ENCODE peak calls at places on chromosomes 4 and X, in nine cellular contexts. H is heart left ventricle, B is HCT116, K is mammary epithelial cell, V is endodermal cell, S is BE2C, J is spleen, Q is esophagus squamous epithelium, N is vagina. G is an unnamed sample.

GRCh38 chr4:144647095-144647959 is 1.4 kb downstream of the HHIP start:
- DNase-seq in H (no peak), V (peak), N (no peak), Q (no peak), J (no peak), K (no peak), B (no peak), S (no peak), G (no peak)

GRCh38 chrX:39149761-39150160 is 348.5 kb downstream of the MID1IP1 start:
- DNase-seq in V (peak), J (peak), H (peak), B (no peak), Q (no peak), S (peak), K (peak), N (no peak), G (peak)

GRCh38 chrX:71537743-71538142 is 4.8 kb downstream of the OGT start:
- DNase-seq in V (no peak), B (no peak), Q (no peak), S (no peak), N (no peak), J (no peak), K (no peak), H (no peak), G (no peak)

GRCh38 chr4:173270312-173271027 is 63.7 kb downstream of the HMGB2 start:
- DNase-seq in J (no peak), V (no peak), Q (no peak), S (peak), B (no peak), N (no peak), H (no peak), K (no peak), G (no peak)

GRCh38 chr4:170137466-170137865 is 47.7 kb upstream of the AADAT start:
- DNase-seq in J (no peak), K (no peak), B (no peak), N (no peak), H (no peak), V (no peak), Q (no peak), S (no peak), G (no peak)

GRCh38 chrX:125203737-125204578 is 115.7 kb upstream of the TEX13C start:
- DNase-seq in J (peak), H (peak), B (no peak), V (peak), N (no peak), K (peak), Q (no peak), S (no peak), G (no peak)

GRCh38 chrX:20857746-20858145 is 516.5 kb upstream of the CNKSR2 start:
- DNase-seq in J (no peak), H (no peak), K (peak), N (no peak), S (no peak), Q (no peak), V (no peak), B (no peak), G (no peak)

GRCh38 chrX:10833299-10834169 is 213.1 kb upstream of the MID1 start:
- DNase-seq in H (peak), J (no peak), S (no peak), N (no peak), Q (no peak), B (no peak), V (peak), K (peak), G (no peak)

GRCh38 chr4:31235961-31236360 is 515.8 kb downstream of the PCDH7 start:
- DNase-seq in K (no peak), J (no peak), Q (no peak), B (no peak), N (no peak), S (no peak), H (no peak), V (no peak), G (no peak)

GRCh38 chr4:138013625-138014024 is 228.5 kb downstream of the SLC7A11 start:
- DNase-seq in Q (no peak), K (no peak), N (no peak), V (no peak), B (no peak), S (no peak), J (no peak), H (no peak), G (no peak)

GRCh38 chrX:115560211-115560977 is 580 bp upstream of the PLS3 start:
- DNase-seq in H (no peak), V (no peak), J (no peak), S (no peak), Q (no peak), B (peak), K (peak), N (no peak), G (no peak)

GRCh38 chrX:103811858-103812257 is 20.2 kb downstream of the RAB9B start:
- DNase-seq in Q (no peak), K (no peak), B (no peak), J (no peak), H (no peak), N (no peak), S (no peak), V (no peak), G (no peak)

GRCh38 chr4:34182346-34182745 is 2062.0 kb downstream of the ARAP2 start:
- DNase-seq in K (peak), H (no peak), Q (no peak), N (no peak), J (no peak), S (no peak), V (no peak), B (no peak), G (no peak)

GRCh38 chrX:23223169-23223568 is 111.5 kb upstream of the PTCHD1 start:
- DNase-seq in J (no peak), S (no peak), N (no peak), K (no peak), Q (no peak), V (peak), B (no peak), H (no peak), G (no peak)

GRCh38 chrX:102976793-102977495 is 39.9 kb downstream of the RAB40AL start:
- DNase-seq in S (no peak), V (no peak), H (no peak), J (no peak), B (peak), Q (no peak), N (no peak), K (peak), G (no peak)

GRCh38 chr4:185004562-185005208 is 13.6 kb upstream of the HELT start:
- DNase-seq in S (peak), K (no peak), J (peak), Q (no peak), N (no peak), V (peak), B (no peak), H (peak), G (no peak)

GRCh38 chrX:108072746-108073145 is 18.6 kb downstream of the PSMD10 start:
- DNase-seq in S (no peak), V (no peak), Q (no peak), K (peak), J (no peak), H (no peak), B (no peak), N (no peak), G (no peak)

GRCh38 chr4:56649445-56650258 is 31.4 kb downstream of the HOPX start:
- DNase-seq in V (no peak), N (no peak), Q (no peak), J (no peak), H (no peak), B (no peak), S (no peak), K (no peak), G (no peak)

GRCh38 chr4:11801466-11802446 is 373.1 kb upstream of the HS3ST1 start:
- DNase-seq in H (no peak), S (no peak), Q (no peak), N (no peak), K (no peak), J (no peak), B (no peak), V (no peak), G (no peak)

GRCh38 chr4:17373666-17374065 is 138.2 kb downstream of the QDPR start:
- DNase-seq in B (no peak), J (no peak), H (no peak), Q (no peak), K (no peak), V (no peak), N (no peak), S (no peak), G (no peak)

GRCh38 chrX:13069771-13070410 is 25.5 kb upstream of the FAM9C start:
- DNase-seq in K (no peak), B (no peak), V (no peak), H (no peak), Q (no peak), N (no peak), S (no peak), J (no peak), G (no peak)

GRCh38 chr4:40931825-40932224 is 182.1 kb downstream of the NSUN7 start:
- DNase-seq in S (no peak), Q (no peak), B (no peak), N (no peak), V (no peak), J (no peak), H (no peak), K (no peak), G (no peak)

GRCh38 chrX:129759576-129760061 is 20.1 kb upstream of the SASH3 start:
- DNase-seq in N (no peak), V (peak), H (peak), K (peak), J (peak), Q (no peak), B (no peak), S (no peak), G (peak)

GRCh38 chr4:82989567-82990429 is 20.8 kb downstream of the LIN54 start:
- DNase-seq in Q (no peak), J (no peak), S (no peak), K (no peak), N (no peak), H (no peak), B (no peak), V (no peak), G (no peak)

GRCh38 chrX:118484216-118484903 is 11.3 kb upstream of the DOCK11 start:
- DNase-seq in H (no peak), V (no peak), S (no peak), N (no peak), B (no peak), Q (no peak), J (no peak), K (no peak), G (no peak)

GRCh38 chr4:81353861-81354260 is 117.8 kb downstream of the RASGEF1B start:
- DNase-seq in K (peak), N (no peak), H (no peak), S (no peak), Q (no peak), B (no peak), V (no peak), J (no peak), G (no peak)

GRCh38 chrX:153723351-153724251 is 586 bp downstream of the BCAP31 start:
- DNase-seq in J (peak), B (no peak), V (peak), Q (no peak), H (no peak), S (peak), N (no peak), K (peak), G (no peak)

GRCh38 chr4:169815606-169816005 is 57.9 kb upstream of the HPF1 start:
- DNase-seq in S (no peak), B (no peak), J (no peak), V (no peak), N (no peak), Q (no peak), H (no peak), K (peak), G (no peak)

GRCh38 chr4:8173641-8174242 is 15.1 kb upstream of the ABLIM2 start:
- DNase-seq in V (peak), H (no peak), N (no peak), J (peak), Q (no peak), B (no peak), S (no peak), K (no peak), G (no peak)

GRCh38 chrX:103519389-103519788 is at the start of gene RAB40A:
- DNase-seq in Q (no peak), H (no peak), B (no peak), V (no peak), J (no peak), S (no peak), K (no peak), N (no peak), G (no peak)

GRCh38 chr4:100690812-100691211 is 173.0 kb upstream of the EMCN start:
- DNase-seq in K (no peak), V (no peak), N (no peak), Q (no peak), B (no peak), H (no peak), J (no peak), S (no peak), G (no peak)

GRCh38 chr4:151165205-151166000 is 66.0 kb downstream of the RPS3A start:
- DNase-seq in V (no peak), K (no peak), N (no peak), H (no peak), S (no peak), J (no peak), Q (no peak), B (no peak), G (no peak)

GRCh38 chr4:151158979-151159378 is 59.6 kb downstream of the RPS3A start:
- DNase-seq in J (no peak), S (no peak), K (no peak), V (no peak), H (no peak), Q (no peak), B (no peak), N (no peak), G (no peak)

GRCh38 chr4:151167561-151167960 is 68.1 kb downstream of the RPS3A start:
- DNase-seq in B (no peak), V (no peak), K (no peak), J (no peak), N (no peak), S (no peak), H (no peak), Q (no peak), G (no peak)

GRCh38 chr4:151166662-151167061 is 67.2 kb downstream of the RPS3A start:
- DNase-seq in H (no peak), K (no peak), J (no peak), N (no peak), V (no peak), Q (no peak), S (peak), B (no peak), G (no peak)

GRCh38 chr4:151163855-151164254 is 64.4 kb downstream of the RPS3A start:
- DNase-seq in J (no peak), V (no peak), S (no peak), B (no peak), H (no peak), K (no peak), N (no peak), Q (no peak), G (no peak)
- TF ChIP-seq CTCF in J (no peak), V (no peak), S (no peak), B (no peak), H (no peak), K (no peak), N (no peak), Q (no peak), G (no peak)

DNA sequence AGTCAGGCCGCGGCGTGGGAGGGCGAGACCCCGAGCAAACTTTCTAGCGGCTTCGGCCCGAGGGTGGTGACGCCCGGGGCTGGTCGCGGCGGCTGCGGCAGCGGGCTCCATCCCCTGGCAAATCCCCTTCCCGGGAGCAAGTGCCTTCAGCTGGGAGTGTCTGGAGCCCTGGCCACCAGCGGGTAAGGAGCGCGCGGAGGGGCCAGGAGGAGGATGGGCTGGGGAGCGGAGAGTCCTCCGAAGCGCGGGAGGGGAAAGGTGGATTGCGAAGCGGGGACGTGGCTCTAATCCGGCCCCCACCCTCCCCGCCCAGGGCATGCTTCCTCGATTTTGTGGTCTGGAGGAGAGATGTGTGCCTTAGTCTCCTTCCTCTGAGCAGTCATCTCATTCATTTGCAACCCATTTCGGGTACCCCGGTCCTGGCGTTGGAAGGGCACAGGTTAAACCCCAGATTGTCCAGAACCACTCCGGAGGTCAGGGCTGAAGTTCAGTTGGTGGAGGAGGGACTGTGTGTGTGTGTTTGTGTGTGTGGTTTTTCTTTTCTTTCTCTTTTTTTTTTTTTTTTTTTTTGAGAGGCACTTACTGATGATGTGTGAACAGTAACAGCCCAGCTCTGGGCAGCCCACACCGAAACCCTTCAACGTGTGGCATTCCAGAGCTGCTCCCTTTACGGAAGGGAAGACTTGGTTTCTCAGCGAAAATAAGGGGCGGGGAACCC is 499 bp downstream of the SGMS2 start:
- DNase-seq in V (peak), S (peak), H (peak), B (no peak), K (peak), Q (no peak), J (no peak), N (no peak), G (peak)
- TF ChIP-seq CTCF in V (no peak), S (no peak), H (no peak), B (no peak), K (no peak), Q (no peak), J (no peak), N (no peak), G (no peak)

GRCh38 chrX:34332336-34332735 is 200.2 kb upstream of the FAM47A start:
- DNase-seq in V (no peak), J (no peak), H (no peak), K (no peak), N (no peak), S (no peak), B (no peak), Q (no peak), G (no peak)
- TF ChIP-seq CTCF in V (peak), J (no peak), H (peak), K (peak), N (no peak), S (peak), B (no peak), Q (no peak), G (no peak)

GRCh38 chr4:87117730-87118075 is 102.7 kb downstream of the KLHL8 start:
- DNase-seq in K (no peak), B (no peak), Q (no peak), V (no peak), J (no peak), H (no peak), S (no peak), N (no peak), G (no peak)

GRCh38 chr4:87116230-87116629 is 104.2 kb downstream of the KLHL8 start:
- DNase-seq in K (no peak), Q (no peak), S (no peak), J (no peak), H (no peak), V (no peak), N (no peak), B (no peak), G (no peak)

GRCh38 chr4:87112063-87112462 is 108.4 kb downstream of the KLHL8 start:
- DNase-seq in K (no peak), V (no peak), Q (no peak), J (no peak), N (no peak), S (no peak), B (no peak), H (no peak), G (no peak)

GRCh38 chr4:87117051-87117729 is 103.2 kb downstream of the KLHL8 start:
- DNase-seq in Q (no peak), V (no peak), N (no peak), K (no peak), H (no peak), J (no peak), S (no peak), B (no peak), G (no peak)

DNA sequence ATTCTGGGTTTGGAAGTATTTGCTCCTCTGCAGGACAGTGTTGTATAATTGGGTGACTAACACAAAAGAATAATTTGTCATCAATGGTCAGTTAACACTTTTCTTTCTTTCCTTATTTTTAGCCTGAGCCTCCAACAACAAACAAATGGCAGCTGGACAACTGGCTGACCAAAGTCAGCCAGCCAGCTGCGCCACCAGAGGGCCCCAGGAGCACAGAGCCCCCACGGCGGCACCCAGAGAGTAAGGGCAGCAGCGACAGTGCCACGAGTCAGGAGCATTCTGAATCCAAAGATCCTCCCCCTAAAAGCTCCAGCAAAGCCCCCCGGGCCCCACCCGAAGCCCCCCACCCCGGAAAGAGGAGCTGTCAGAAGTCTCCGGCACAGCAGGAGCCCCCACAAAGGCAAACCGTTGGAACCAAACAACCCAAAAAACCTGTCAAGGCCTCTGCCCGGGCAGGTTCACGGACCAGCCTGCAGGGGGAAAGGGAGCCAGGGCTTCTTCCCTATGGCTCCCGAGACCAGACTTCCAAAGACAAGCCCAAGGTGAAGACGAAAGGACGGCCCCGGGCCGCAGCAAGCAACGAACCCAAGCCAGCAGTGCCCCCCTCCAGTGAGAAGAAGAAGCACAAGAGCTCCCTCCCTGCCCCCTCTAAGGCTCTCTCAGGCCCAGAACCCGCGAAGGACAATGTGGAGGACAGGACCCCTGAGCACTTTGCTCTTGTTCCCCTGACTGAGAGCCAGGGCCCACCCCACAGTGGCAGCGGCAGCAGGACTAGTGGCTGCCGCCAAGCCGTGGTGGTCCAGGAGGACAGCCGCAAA is 106.0 kb downstream of the KLHL8 start:
- DNase-seq in N (no peak), Q (no peak), K (no peak), J (no peak), V (peak), B (no peak), H (peak), S (peak), G (no peak)
- TF ChIP-seq CTCF in N (no peak), Q (no peak), K (no peak), J (no peak), V (peak), B (peak), H (peak), S (peak), G (no peak)

GRCh38 chrX:135437867-135438733 is 16.4 kb downstream of the SMIM10L2A start:
- DNase-seq in S (no peak), N (no peak), K (no peak), H (no peak), V (peak), Q (no peak), J (peak), B (no peak), G (no peak)
- TF ChIP-seq CTCF in S (no peak), N (no peak), K (no peak), H (no peak), V (peak), Q (no peak), J (no peak), B (peak), G (no peak)

GRCh38 chrX:555589-556220 is 74.9 kb upstream of the SHOX start:
- DNase-seq in V (no peak), S (no peak), K (no peak), B (no peak), Q (no peak), H (no peak), J (no peak), N (peak), G (no peak)

GRCh38 chrX:552496-552895 is 78.1 kb upstream of the SHOX start:
- DNase-seq in H (no peak), B (no peak), Q (no peak), J (no peak), S (no peak), N (peak), V (no peak), K (no peak), G (no peak)

GRCh38 chrX:551306-551705 is 79.3 kb upstream of the SHOX start:
- DNase-seq in B (no peak), V (no peak), N (no peak), J (no peak), Q (no peak), S (no peak), H (no peak), K (no peak), G (no peak)

GRCh38 chrX:550514-550913 is 80.1 kb upstream of the SHOX start:
- DNase-seq in H (no peak), K (no peak), B (no peak), N (no peak), J (no peak), S (no peak), Q (no peak), V (no peak), G (no peak)

DNA sequence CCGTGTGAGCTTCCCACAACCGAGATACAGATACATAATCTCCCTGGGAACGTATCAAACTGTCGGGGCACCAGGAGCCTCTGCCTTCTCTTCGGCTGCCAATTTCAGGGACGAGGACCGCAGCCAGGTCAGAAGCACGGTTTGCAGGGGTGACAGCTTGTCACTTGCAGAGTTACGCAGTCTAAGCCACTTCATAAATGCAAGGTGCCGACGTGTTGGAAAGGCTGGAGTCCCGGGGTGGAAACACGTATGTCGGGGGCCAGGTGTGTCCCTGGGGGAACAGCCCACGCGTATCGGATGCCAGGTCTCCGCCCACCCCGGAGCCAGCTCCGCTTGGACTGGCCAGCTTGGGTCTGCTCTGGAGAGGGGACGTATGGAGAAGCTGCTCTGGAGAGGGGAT is 76.3 kb upstream of the SHOX start:
- DNase-seq in Q (no peak), H (no peak), B (no peak), S (no peak), N (peak), J (no peak), K (no peak), V (no peak), G (no peak)
- TF ChIP-seq CTCF in Q (no peak), H (no peak), B (no peak), S (no peak), N (no peak), J (no peak), K (no peak), V (no peak), G (no peak)